ENCODE peak calls at places on chromosomes 12 and 14, in six cellular contexts. One of them, this sample, is unnamed.

GRCh38 chr14:67270354-67270753 is 29.1 kb downstream of the PALS1 start:
- DNase-seq in lower leg skin: no peak
- DNase-seq in adrenal gland: no peak
- DNase-seq in endothelial cell of umbilical vein: no peak
- DNase-seq in HepG2: no peak
- DNase-seq in Peyer's patch: no peak
- DNase-seq in this sample: no peak

GRCh38 chr14:71721791-71722190 is 210.4 kb upstream of the RGS6 start:
- DNase-seq in Peyer's patch: no peak
- DNase-seq in endothelial cell of umbilical vein: no peak
- DNase-seq in HepG2: no peak
- DNase-seq in lower leg skin: no peak
- DNase-seq in adrenal gland: no peak
- DNase-seq in this sample: peak

GRCh38 chr12:9276990-9277389 is 68.8 kb upstream of the PZP start:
- DNase-seq in HepG2: no peak
- DNase-seq in lower leg skin: no peak
- DNase-seq in Peyer's patch: no peak
- DNase-seq in adrenal gland: no peak
- DNase-seq in endothelial cell of umbilical vein: no peak
- DNase-seq in this sample: no peak

GRCh38 chr12:123696209-123696608 is 15.9 kb upstream of the ATP6V0A2 start:
- DNase-seq in adrenal gland: no peak
- DNase-seq in endothelial cell of umbilical vein: no peak
- DNase-seq in HepG2: no peak
- DNase-seq in lower leg skin: no peak
- DNase-seq in Peyer's patch: no peak
- DNase-seq in this sample: no peak

GRCh38 chr14:25953532-25954144 is 644.2 kb downstream of the NOVA1 start:
- DNase-seq in HepG2: no peak
- DNase-seq in lower leg skin: no peak
- DNase-seq in adrenal gland: peak
- DNase-seq in Peyer's patch: no peak
- DNase-seq in endothelial cell of umbilical vein: peak
- DNase-seq in this sample: no peak

GRCh38 chr12:45168976-45169375 is 46.9 kb upstream of the ANO6 start:
- DNase-seq in endothelial cell of umbilical vein: no peak
- DNase-seq in Peyer's patch: no peak
- DNase-seq in HepG2: no peak
- DNase-seq in lower leg skin: no peak
- DNase-seq in adrenal gland: no peak
- DNase-seq in this sample: no peak

GRCh38 chr14:65720743-65721142 is 308.2 kb downstream of the FUT8 start:
- DNase-seq in lower leg skin: no peak
- DNase-seq in HepG2: peak
- DNase-seq in Peyer's patch: no peak
- DNase-seq in adrenal gland: no peak
- DNase-seq in endothelial cell of umbilical vein: no peak
- DNase-seq in this sample: no peak

GRCh38 chr12:81021131-81021530 is 56.7 kb upstream of the ACSS3 start:
- DNase-seq in adrenal gland: no peak
- DNase-seq in lower leg skin: no peak
- DNase-seq in HepG2: no peak
- DNase-seq in endothelial cell of umbilical vein: no peak
- DNase-seq in Peyer's patch: no peak
- DNase-seq in this sample: no peak

GRCh38 chr14:54796961-54797360 is 105.7 kb downstream of the GCH1 start:
- DNase-seq in Peyer's patch: no peak
- DNase-seq in HepG2: no peak
- DNase-seq in lower leg skin: no peak
- DNase-seq in endothelial cell of umbilical vein: peak
- DNase-seq in adrenal gland: no peak
- DNase-seq in this sample: peak

GRCh38 chr14:37594916-37595808 is at the start of the genes FOXA1 and TTC6:
- DNase-seq in endothelial cell of umbilical vein: no peak
- DNase-seq in lower leg skin: no peak
- DNase-seq in HepG2: peak
- DNase-seq in Peyer's patch: no peak
- DNase-seq in adrenal gland: peak
- DNase-seq in this sample: peak
- H3K4me3 ChIP-seq in endothelial cell of umbilical vein: peak
- H3K4me3 ChIP-seq in lower leg skin: peak
- H3K4me3 ChIP-seq in HepG2: peak
- H3K4me3 ChIP-seq in Peyer's patch: peak
- H3K4me3 ChIP-seq in adrenal gland: no peak
- H3K4me3 ChIP-seq in this sample: peak

DNA sequence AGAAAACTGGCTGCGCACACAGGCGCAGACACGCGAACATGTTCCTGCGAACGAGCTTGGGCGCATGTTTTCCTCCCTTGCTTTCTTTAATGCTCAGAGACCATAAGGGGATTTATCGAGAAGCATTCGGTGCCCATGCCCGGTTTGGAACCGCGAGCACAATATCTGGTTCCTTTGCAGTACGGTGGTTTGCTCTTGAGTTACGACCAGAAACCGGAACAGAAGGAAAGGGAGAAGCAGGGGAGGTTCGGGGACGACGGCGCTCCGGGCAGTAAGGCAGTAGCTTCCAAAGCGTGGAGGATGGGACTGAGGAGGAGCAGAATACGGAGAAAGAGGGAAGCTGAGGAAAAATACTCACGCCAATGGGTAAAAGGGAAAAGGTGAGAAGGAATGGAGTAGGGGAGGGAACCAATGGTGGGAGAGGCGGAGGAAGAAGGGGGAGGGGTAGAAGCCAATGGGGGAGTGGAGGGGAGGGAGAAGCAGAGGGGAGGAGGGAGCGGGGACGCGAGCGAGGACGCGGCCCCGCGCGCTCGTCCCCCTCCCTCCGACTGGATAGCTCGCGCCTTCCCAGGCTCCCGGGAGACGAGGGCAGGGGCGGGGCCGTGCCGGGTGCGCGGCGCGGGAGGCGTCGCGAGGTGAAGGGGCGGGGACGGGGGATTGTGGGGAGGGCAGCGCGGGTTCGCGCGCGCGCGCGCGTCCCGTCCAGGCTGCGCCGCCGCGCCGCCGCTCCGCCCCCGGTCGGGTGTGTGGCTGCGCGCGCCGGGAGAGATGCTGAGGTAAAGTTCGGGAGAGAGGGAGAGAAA is 625 bp upstream of the ARHGAP5 start:
- DNase-seq in Peyer's patch: peak
- DNase-seq in lower leg skin: peak
- DNase-seq in adrenal gland: peak
- DNase-seq in endothelial cell of umbilical vein: peak
- DNase-seq in HepG2: peak
- DNase-seq in this sample: peak
- TF ChIP-seq POLR2A in Peyer's patch: peak
- TF ChIP-seq POLR2A in lower leg skin: peak
- TF ChIP-seq POLR2A in adrenal gland: peak
- TF ChIP-seq POLR2A in endothelial cell of umbilical vein: peak
- TF ChIP-seq POLR2A in HepG2: no peak
- TF ChIP-seq POLR2A in this sample: peak

DNA sequence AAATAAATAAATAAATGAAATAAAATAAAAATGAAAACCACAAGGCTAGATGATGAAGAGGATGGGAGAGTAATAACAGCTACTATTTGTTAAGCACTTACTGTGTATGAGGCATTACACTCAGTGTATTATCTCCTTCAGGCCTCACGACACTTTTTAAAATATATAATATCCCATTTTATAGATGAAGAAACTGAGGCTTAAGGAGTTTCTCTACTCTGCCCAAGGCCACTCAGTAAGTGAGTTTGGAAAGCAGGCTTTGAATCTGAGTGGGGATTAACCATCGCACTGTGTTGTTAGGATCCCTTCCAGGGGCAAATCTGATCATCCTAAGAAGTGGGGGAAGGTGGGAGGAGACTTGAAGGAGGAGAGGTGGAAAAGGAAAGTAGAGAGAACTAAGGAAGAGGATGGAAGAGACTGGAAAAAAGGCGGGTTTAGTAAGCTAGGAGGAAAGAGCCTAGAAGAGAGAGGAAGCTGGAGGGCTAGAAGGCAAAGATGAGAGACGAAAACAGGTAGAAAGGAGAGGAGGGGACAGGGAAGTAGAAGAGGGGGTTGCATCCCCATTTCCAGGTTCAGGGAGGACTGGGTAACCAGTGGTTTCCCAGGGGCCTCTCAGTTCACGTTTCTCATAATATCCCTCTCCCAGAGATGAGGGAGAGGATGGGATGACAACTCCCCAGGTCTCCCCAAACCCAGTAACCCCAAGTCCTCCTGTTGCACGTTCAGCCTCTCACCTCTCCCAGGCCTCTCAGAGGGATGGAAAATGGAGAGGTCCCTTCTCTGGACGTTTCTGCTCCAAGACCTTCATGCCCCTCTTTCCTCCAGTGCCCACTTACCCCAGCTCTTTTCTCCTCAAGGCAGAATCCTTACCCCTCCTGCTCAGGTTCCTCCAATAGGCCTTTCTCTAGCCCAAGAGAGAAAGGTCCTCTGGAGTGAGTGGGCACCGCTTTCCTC is 1.7 kb downstream of the STAT6 start:
- DNase-seq in endothelial cell of umbilical vein: no peak
- DNase-seq in Peyer's patch: no peak
- DNase-seq in adrenal gland: no peak
- DNase-seq in HepG2: no peak
- DNase-seq in lower leg skin: no peak
- DNase-seq in this sample: no peak
- H3K4me3 ChIP-seq in endothelial cell of umbilical vein: no peak
- H3K4me3 ChIP-seq in Peyer's patch: peak
- H3K4me3 ChIP-seq in adrenal gland: no peak
- H3K4me3 ChIP-seq in HepG2: peak
- H3K4me3 ChIP-seq in lower leg skin: peak
- H3K4me3 ChIP-seq in this sample: peak

GRCh38 chr12:53485955-53486729 is 13.1 kb downstream of the MAP3K12 start:
- DNase-seq in HepG2: no peak
- DNase-seq in adrenal gland: no peak
- DNase-seq in lower leg skin: peak
- DNase-seq in Peyer's patch: no peak
- DNase-seq in endothelial cell of umbilical vein: no peak
- DNase-seq in this sample: no peak
- TF ChIP-seq POLR2A in HepG2: no peak
- TF ChIP-seq POLR2A in adrenal gland: no peak
- TF ChIP-seq POLR2A in lower leg skin: no peak
- TF ChIP-seq POLR2A in Peyer's patch: no peak
- TF ChIP-seq POLR2A in endothelial cell of umbilical vein: no peak
- TF ChIP-seq POLR2A in this sample: no peak

GRCh38 chr12:52874573-52875435 is 26.0 kb upstream of the KRT78 start:
- DNase-seq in endothelial cell of umbilical vein: no peak
- DNase-seq in lower leg skin: no peak
- DNase-seq in HepG2: no peak
- DNase-seq in adrenal gland: no peak
- DNase-seq in Peyer's patch: no peak
- DNase-seq in this sample: no peak

GRCh38 chr12:52873832-52874572 is 25.2 kb upstream of the KRT78 start:
- DNase-seq in adrenal gland: peak
- DNase-seq in endothelial cell of umbilical vein: peak
- DNase-seq in lower leg skin: peak
- DNase-seq in Peyer's patch: peak
- DNase-seq in HepG2: peak
- DNase-seq in this sample: peak

GRCh38 chr12:52872644-52873384 is 24.0 kb upstream of the KRT78 start:
- DNase-seq in endothelial cell of umbilical vein: no peak
- DNase-seq in lower leg skin: no peak
- DNase-seq in Peyer's patch: no peak
- DNase-seq in HepG2: no peak
- DNase-seq in adrenal gland: no peak
- DNase-seq in this sample: no peak

GRCh38 chr12:52871291-52871961 is 22.6 kb upstream of the KRT78 start:
- DNase-seq in adrenal gland: no peak
- DNase-seq in HepG2: no peak
- DNase-seq in lower leg skin: no peak
- DNase-seq in endothelial cell of umbilical vein: no peak
- DNase-seq in Peyer's patch: no peak
- DNase-seq in this sample: peak

DNA sequence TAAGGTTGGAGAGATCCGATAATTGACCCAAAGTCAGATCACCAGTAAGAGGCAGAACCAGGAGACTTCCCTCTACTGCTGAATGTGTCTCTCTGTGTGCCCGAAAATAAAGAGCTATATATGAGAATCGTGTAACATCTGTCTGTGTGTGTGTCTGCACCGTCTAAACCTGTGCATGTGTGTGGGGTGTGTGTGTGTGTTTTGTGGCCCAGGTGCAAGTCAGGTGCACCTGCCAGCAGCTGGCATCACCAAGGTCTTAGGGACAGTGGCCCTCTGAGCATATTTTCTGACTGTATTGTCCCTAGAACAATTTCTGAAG is 24.7 kb upstream of the KRT78 start:
- DNase-seq in Peyer's patch: no peak
- DNase-seq in adrenal gland: no peak
- DNase-seq in lower leg skin: no peak
- DNase-seq in HepG2: no peak
- DNase-seq in endothelial cell of umbilical vein: no peak
- DNase-seq in this sample: no peak
- H3K4me3 ChIP-seq in Peyer's patch: peak
- H3K4me3 ChIP-seq in adrenal gland: no peak
- H3K4me3 ChIP-seq in lower leg skin: no peak
- H3K4me3 ChIP-seq in HepG2: peak
- H3K4me3 ChIP-seq in endothelial cell of umbilical vein: no peak
- H3K4me3 ChIP-seq in this sample: no peak